ENCODE peak calls at places on chromosomes 16 and 17, in five cellular contexts. M, P, X, E and A are unnamed samples.

GRCh38 chr17:44558349-44559287 is 1.3 kb downstream of the FZD2 start:
- DNase-seq in M (no peak), X (no peak), P (no peak), E (no peak), A (no peak)

GRCh38 chr16:80931985-80932720 is 74.5 kb downstream of the CMC2 start:
- DNase-seq in E (no peak), M (no peak), P (peak; percentile 23), X (peak; percentile 33), A (peak; percentile 33)

GRCh38 chr17:51000835-51001638 is 119.6 kb downstream of the SPAG9 start:
- DNase-seq in E (peak; percentile 27), M (peak; percentile 51), P (peak; percentile 71), X (peak; percentile 15), A (no peak)

GRCh38 chr17:15511142-15511541 is 43.7 kb upstream of the CDRT4 start:
- DNase-seq in E (no peak), X (no peak), M (no peak), P (no peak), A (no peak)

GRCh38 chr17:72761431-72761830 is 331.1 kb downstream of the SLC39A11 start:
- DNase-seq in P (no peak), M (no peak), E (no peak), X (no peak), A (no peak)

GRCh38 chr17:65530985-65531507 is 30.4 kb downstream of the AXIN2 start:
- DNase-seq in X (no peak), P (no peak), M (no peak), E (no peak), A (no peak)

GRCh38 chr17:385195-385835 is 32.7 kb upstream of the RPH3AL start:
- DNase-seq in M (peak; percentile 42), P (no peak), X (no peak), E (no peak), A (no peak)

GRCh38 chr17:49061524-49061943 is 64.3 kb downstream of the IGF2BP1 start:
- DNase-seq in M (no peak), P (no peak), E (no peak), X (no peak), A (no peak)

GRCh38 chr16:8696880-8697279 is 22.5 kb downstream of the ABAT start:
- DNase-seq in E (no peak), P (no peak), M (no peak), X (no peak), A (no peak)

GRCh38 chr16:15913046-15913698 is 24.8 kb upstream of the CEP20 start:
- DNase-seq in P (no peak), X (no peak), M (no peak), E (no peak), A (no peak)

GRCh38 chr17:6305613-6306360 is 129.1 kb downstream of the AIPL1 start:
- DNase-seq in E (no peak), P (no peak), X (no peak), M (no peak), A (no peak)

GRCh38 chr16:600781-601180 is 10.9 kb downstream of the RAB40C start:
- DNase-seq in P (peak; percentile 45), M (no peak), E (no peak), X (no peak), A (no peak)

GRCh38 chr16:73000020-73000906 is 47.7 kb downstream of the ZFHX3 start:
- DNase-seq in X (no peak), P (peak; percentile 91), E (no peak), M (no peak), A (no peak)

GRCh38 chr17:51352798-51353197 is 92.5 kb downstream of the UTP18 start:
- DNase-seq in P (no peak), M (no peak), X (no peak), E (no peak), A (no peak)

GRCh38 chr17:27968206-27968732 is 74.2 kb upstream of the NLK start:
- DNase-seq in P (no peak), X (no peak), E (no peak), M (no peak), A (no peak)

GRCh38 chr16:88376053-88376834 is 6.5 kb upstream of the ZNF469 start:
- DNase-seq in M (no peak), P (no peak), X (no peak), E (no peak), A (no peak)

GRCh38 chr17:80760501-80760900 is 215.9 kb downstream of the RPTOR start:
- DNase-seq in P (no peak), X (no peak), E (peak; percentile 40), M (no peak), A (no peak)
- TF ChIP-seq SUZ12 in P (no peak), X (no peak), E (no peak), M (no peak), A (no peak)

GRCh38 chr17:79658811-79659207 is 48.0 kb upstream of the RBFOX3 start:
- DNase-seq in M (peak; percentile 71), P (peak; percentile 27), X (peak; percentile 20), E (no peak), A (peak; percentile 64)
- TF ChIP-seq SUZ12 in M (no peak), P (no peak), X (no peak), E (no peak), A (no peak)

GRCh38 chr17:74147966-74148365 is 55.5 kb upstream of the RPL38 start:
- DNase-seq in X (no peak), E (no peak), P (no peak), M (no peak), A (no peak)
- TF ChIP-seq SUZ12 in X (no peak), E (no peak), P (no peak), M (no peak), A (no peak)

GRCh38 chr16:57264381-57264780 is 19.3 kb downstream of the ARL2BP start:
- DNase-seq in E (no peak), X (no peak), P (no peak), M (no peak), A (no peak)

GRCh38 chr16:57264950-57265371 is 19.5 kb downstream of the PLLP start:
- DNase-seq in P (no peak), X (no peak), M (no peak), E (no peak), A (no peak)

GRCh38 chr16:57266531-57267268 is 17.8 kb downstream of the PLLP start:
- DNase-seq in E (no peak), P (no peak), X (no peak), M (no peak), A (no peak)

GRCh38 chr16:57263585-57264351 is 18.7 kb downstream of the ARL2BP start:
- DNase-seq in E (no peak), P (no peak), M (no peak), X (no peak), A (no peak)

DNA sequence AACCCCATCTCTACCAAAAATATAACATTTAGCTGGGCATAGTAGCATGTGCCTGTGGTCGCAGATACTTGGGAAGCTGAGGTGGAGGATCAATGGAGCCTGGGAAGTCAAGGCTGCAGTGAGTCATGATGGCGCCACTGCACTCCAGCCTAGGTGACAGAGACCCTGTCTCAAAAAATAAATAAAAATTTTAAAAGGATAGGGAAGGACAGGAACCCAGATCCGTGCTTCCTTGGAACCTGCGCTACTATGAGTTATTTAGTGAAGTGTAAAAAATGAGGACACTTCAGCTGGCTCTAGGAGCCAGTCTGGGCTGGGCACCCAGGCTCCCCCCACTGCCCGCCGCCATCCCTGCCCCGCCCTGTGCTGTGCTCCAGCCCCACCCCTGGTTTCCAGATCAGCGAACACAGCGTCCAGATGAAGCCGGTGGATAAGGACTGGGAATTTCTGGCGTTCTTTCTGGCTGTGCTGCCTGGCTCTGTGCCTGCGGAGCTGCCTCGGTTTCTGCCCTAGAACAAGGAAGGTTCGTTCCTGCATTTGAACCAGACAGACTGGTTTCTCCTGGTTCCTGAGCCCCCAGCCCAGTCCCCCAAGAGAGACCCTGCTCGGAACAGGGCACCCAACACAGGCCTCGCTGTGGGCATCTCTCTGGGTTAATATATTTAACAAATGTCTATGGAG is 18.5 kb downstream of the PLLP start:
- DNase-seq in P (no peak), X (no peak), E (no peak), M (no peak), A (no peak)
- TF ChIP-seq SUZ12 in P (no peak), X (no peak), E (no peak), M (no peak), A (no peak)

GRCh38 chr16:86398622-86399021 is 111.7 kb upstream of the FOXF1 start:
- DNase-seq in E (no peak), M (no peak), P (no peak), X (no peak), A (no peak)
- TF ChIP-seq SUZ12 in E (no peak), M (no peak), P (no peak), X (no peak), A (no peak)

GRCh38 chr16:57794849-57795430 is 7.4 kb downstream of the KIFC3 start:
- DNase-seq in X (no peak), P (no peak), E (no peak), M (no peak), A (no peak)

GRCh38 chr16:57797216-57797525 is 5.1 kb downstream of the KIFC3 start:
- DNase-seq in M (no peak), X (no peak), E (no peak), P (no peak), A (no peak)

GRCh38 chr16:57798267-57798810 is 4.0 kb downstream of the KIFC3 start:
- DNase-seq in M (no peak), X (no peak), E (no peak), P (no peak), A (no peak)

GRCh38 chr16:57797526-57798266 is 4.6 kb downstream of the KIFC3 start:
- DNase-seq in P (peak; percentile 91), X (no peak), M (no peak), E (no peak), A (no peak)

DNA sequence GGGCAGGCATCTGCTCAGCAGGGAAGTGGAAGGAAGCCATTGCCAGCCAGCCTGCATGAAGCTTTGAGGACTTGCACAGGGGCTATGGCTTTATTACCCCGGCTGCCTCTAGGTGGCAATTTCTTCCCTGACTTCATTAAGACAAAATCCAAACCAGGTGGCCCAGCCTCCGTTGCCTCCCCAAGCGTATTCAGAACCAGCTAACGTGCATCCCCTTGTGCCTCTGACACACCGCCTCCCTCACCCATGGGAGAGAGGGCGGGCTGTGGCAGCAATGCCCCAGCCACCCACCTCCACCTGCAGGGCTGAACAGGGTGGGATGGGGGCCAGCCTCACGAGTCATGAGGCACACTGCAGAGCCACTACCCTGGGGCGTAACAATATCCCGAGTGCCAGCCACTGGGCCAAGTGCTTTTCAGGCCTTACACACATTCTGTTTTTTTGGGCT is 6.8 kb downstream of the KIFC3 start:
- DNase-seq in P (peak; percentile 73), X (peak; percentile 70), E (no peak), M (peak; percentile 66), A (peak; percentile 72)
- TF ChIP-seq SUZ12 in P (no peak), X (no peak), E (no peak), M (no peak), A (no peak)